ENCODE peak calls at places on chromosomes 3 and 15, in seven cellular contexts. M is effector memory CD4-positive, alpha-beta T cell; G is coronary artery; D is left ventricle myocardium inferior; I is neuronal stem cell; V is hepatocyte; Z is AG09309. C is an unnamed sample.

GRCh38 chr3:126083511-126083912 is 412 bp downstream of the SLC41A3 start:
- DNase-seq in M (peak; percentile 28), G (no peak), D (peak; percentile 46), I (peak; percentile 26), V (peak; percentile 71), Z (no peak), C (peak; percentile 36)

GRCh38 chr15:62958944-62959343 is 83.6 kb upstream of the TPM1 start:
- DNase-seq in M (no peak), G (no peak), D (no peak), I (no peak), V (no peak), Z (no peak), C (no peak)

GRCh38 chr15:90620379-90621134 is 90.8 kb downstream of the CRTC3 start:
- DNase-seq in M (no peak), G (no peak), D (no peak), I (no peak), V (no peak), Z (no peak), C (no peak)

GRCh38 chr15:36877294-36877693 is 223.1 kb downstream of the MEIS2 start:
- DNase-seq in M (no peak), G (no peak), D (no peak), I (no peak), V (no peak), Z (no peak), C (no peak)

GRCh38 chr3:77190281-77190841 is 150.5 kb downstream of the ROBO2 start:
- DNase-seq in M (no peak), G (no peak), D (no peak), I (no peak), V (peak; percentile 21), Z (no peak), C (no peak)

GRCh38 chr15:68482246-68482645 is 50.3 kb upstream of the ITGA11 start:
- DNase-seq in M (no peak), G (no peak), D (no peak), I (no peak), V (no peak), Z (no peak), C (no peak)

GRCh38 chr3:182768413-182768812 is 24.9 kb upstream of the ATP11B start:
- DNase-seq in M (no peak), G (no peak), D (no peak), I (no peak), V (no peak), Z (no peak), C (no peak)

GRCh38 chr3:117893638-117894037 is 1141.0 kb downstream of the IGSF11 start:
- DNase-seq in M (no peak), G (no peak), D (no peak), I (no peak), V (no peak), Z (no peak), C (no peak)

GRCh38 chr15:36790891-36791290 is 211.5 kb downstream of the CDIN1 start:
- DNase-seq in M (no peak), G (no peak), D (no peak), I (no peak), V (no peak), Z (no peak), C (no peak)

GRCh38 chr3:10262027-10262426 is 13.8 kb downstream of the TATDN2 start:
- DNase-seq in M (no peak), G (no peak), D (no peak), I (no peak), V (no peak), Z (no peak), C (no peak)

GRCh38 chr3:10259798-10260197 is 11.5 kb downstream of the TATDN2 start:
- DNase-seq in M (no peak), G (no peak), D (no peak), I (no peak), V (no peak), Z (no peak), C (no peak)

GRCh38 chr3:10260211-10260701 is 12.0 kb downstream of the TATDN2 start:
- DNase-seq in M (no peak), G (no peak), D (no peak), I (no peak), V (no peak), Z (no peak), C (no peak)

GRCh38 chr3:10265833-10266232 is 17.6 kb downstream of the TATDN2 start:
- DNase-seq in M (no peak), G (no peak), D (no peak), I (no peak), V (no peak), Z (no peak), C (no peak)

DNA sequence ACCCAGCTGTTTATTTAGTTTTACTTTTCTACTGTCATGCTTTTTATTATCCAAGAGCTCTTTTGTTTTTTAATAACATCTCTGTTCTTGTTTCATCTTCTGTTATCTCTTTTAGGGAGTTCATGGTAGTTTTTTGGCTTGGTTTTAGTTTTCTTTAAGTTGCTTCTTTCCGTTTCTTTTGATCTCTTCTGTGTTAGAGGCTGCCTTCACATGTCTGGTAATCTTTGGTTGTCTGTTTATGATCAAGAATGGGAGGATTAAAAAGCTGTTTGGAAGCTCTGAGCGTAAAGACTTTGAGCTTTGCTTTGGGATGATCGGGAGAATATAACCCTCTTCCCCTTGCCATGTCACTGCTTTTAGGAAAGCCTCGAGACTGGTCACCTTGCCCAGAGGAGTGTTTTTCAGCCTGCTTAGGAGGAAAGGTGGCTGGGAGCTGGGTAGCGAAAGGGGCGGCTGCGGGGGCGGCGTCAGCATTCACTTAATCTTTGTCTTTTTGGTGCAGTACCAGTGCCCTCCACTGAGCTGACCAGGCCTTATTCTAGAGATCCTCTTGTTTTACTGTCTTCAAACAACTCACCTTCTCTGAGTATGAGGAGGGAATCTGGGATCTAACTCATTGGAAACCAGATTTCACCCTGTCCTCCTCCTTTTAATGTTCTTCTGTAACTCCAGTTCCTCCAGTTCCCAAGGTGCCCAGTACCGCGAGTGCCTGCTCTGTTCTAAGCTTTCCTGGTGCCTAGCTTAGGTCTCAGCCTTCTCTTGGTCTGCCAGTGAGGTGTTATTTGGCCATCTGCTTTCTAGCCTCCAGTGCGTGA is 15.5 kb downstream of the TATDN2 start:
- DNase-seq in M (peak; percentile 52), G (no peak), D (no peak), I (no peak), V (peak; percentile 76), Z (no peak), C (peak; percentile 70)
- H3K4me3 ChIP-seq in M (peak overlapping the region; percentile 31), G (no peak overlapping the region), D (no peak overlapping the region), I (no peak overlapping the region), V (no peak overlapping the region), Z (no peak overlapping the region), C (peak overlapping the region; percentile 80)

DNA sequence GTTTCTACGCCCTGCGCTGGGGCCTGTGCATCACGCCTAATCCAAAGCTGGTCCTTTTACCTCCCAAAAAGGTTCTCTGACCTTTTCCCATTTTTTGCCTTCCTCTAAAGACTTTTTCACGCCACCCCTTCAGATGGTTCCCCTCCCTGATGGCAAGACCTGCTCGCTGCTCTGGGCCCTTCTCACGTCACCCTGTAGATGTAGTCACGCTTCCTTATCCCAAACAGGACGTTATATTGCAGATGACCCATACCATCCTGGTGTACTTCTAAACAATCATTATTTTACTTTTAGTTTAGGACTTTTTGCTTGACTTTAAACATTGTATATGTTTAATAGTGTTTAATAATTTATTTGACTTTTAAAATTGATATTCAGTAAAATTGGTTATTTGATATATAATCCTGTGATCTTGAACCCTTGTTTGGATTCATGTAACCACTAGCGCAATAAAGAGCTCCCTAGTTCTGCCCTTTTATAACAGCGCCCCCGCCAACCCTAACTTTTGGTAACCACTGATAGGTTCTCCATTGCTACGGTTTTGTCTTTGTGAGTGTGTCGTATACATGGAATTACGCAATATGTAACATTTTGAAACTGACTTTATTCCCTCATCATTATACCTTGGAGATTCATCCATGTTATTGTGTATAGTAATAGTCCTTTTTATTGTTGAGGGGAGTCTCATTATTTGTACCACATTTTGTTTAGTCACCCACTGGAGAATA is 159.0 kb upstream of the CHRNA7 start:
- DNase-seq in M (no peak), G (no peak), D (no peak), I (no peak), V (no peak), Z (no peak), C (no peak)
- H3K4me3 ChIP-seq in M (peak overlapping the region; percentile 45), G (peak overlapping the region; percentile 73), D (peak overlapping the region; percentile 75), I (peak overlapping the region; percentile 81), V (peak overlapping the region; percentile 40), Z (peak overlapping the region; percentile 54), C (peak overlapping the region; percentile 61)

GRCh38 chr3:58627580-58627894 is 39.0 kb downstream of the FAM3D start:
- DNase-seq in M (no peak), G (no peak), D (peak; percentile 77), I (no peak), V (peak; percentile 32), Z (no peak), C (no peak)
- H3K4me3 ChIP-seq in M (no peak overlapping the region), G (no peak overlapping the region), D (peak overlapping the region; percentile 68), I (no peak overlapping the region), V (no peak overlapping the region), Z (no peak overlapping the region), C (no peak overlapping the region)

GRCh38 chr3:36381311-36381956 is 1.1 kb downstream of the STAC start:
- DNase-seq in M (no peak), G (no peak), D (no peak), I (peak; percentile 43), V (no peak), Z (no peak), C (no peak)

DNA sequence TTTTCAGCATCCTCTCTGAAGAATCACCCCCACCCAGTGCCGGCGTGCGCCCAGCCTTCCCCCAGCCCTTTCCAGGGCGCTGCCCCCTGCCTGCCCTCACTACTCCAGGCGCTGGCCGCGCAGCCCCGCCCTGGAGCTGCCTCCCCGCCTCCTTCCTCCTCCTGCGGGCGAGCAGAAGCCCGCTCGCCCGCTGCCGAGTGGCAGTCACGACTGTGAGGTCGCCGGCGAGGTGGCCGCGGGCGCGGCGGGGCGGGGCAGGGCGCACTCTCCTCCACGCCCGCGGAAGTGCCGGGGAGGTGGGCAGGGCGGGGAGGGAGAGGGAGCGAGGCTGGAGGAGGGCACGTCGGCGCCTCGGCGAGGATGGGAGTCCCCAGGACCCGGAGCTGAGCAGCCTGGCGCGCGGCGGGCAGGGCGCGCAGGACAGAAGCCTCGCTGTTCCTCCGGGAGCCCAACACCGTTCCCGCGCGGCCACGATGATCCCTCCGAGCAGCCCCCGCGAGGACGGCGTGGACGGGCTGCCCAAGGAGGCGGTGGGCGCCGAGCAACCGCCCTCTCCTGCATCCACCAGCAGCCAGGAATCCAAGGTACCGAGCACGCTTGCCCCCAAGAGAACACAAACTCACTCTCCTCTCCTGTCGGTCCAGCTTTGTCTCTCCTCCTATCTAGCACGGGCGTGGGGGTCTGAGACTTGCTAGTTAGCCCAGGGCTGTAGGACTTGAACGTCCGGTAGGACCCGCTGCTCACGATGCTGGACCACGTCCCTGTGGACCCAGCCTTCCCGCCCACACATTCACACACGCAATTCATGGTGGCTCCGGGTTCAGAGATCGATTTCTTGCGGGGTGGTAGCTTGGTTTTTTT is at the start of gene STAC:
- DNase-seq in M (no peak), G (peak; percentile 72), D (peak; percentile 13), I (peak; percentile 54), V (peak; percentile 42), Z (no peak), C (no peak)
- H3K4me3 ChIP-seq in M (no peak within 1 kb of the TSS), G (peak within 1 kb of the TSS; percentile 75), D (peak within 1 kb of the TSS; percentile 63), I (peak within 1 kb of the TSS; percentile 83), V (peak within 1 kb of the TSS; percentile 33), Z (peak within 1 kb of the TSS; percentile 66), C (peak within 1 kb of the TSS; percentile 4)

GRCh38 chr3:134328147-134328591 is 46.1 kb downstream of the AMOTL2 start:
- DNase-seq in M (no peak), G (peak; percentile 78), D (no peak), I (no peak), V (no peak), Z (peak; percentile 86), C (no peak)
- H3K4me3 ChIP-seq in M (no peak overlapping the region), G (no peak overlapping the region), D (no peak overlapping the region), I (no peak overlapping the region), V (no peak overlapping the region), Z (no peak overlapping the region), C (no peak overlapping the region)

C was measured in CD4-positive, CD25-positive, alpha-beta regulatory T cell.